ENCODE peak calls at places on chromosomes 3 and 15, in eight cellular contexts. One of them, this sample, is unnamed.

GRCh38 chr3:193800138-193801043 is 207.4 kb downstream of the OPA1 start:
- DNase-seq in K562: peak; percentile 50
- DNase-seq in HCT116: no peak
- DNase-seq in GM23248: no peak
- DNase-seq in fibroblast of lung: no peak
- DNase-seq in colonic mucosa: no peak
- DNase-seq in endothelial cell of umbilical vein: peak; percentile 34
- DNase-seq in PC-3: no peak
- DNase-seq in this sample: no peak

GRCh38 chr3:7203969-7204847 is 343.3 kb downstream of the GRM7 start:
- DNase-seq in HCT116: no peak
- DNase-seq in colonic mucosa: no peak
- DNase-seq in fibroblast of lung: no peak
- DNase-seq in PC-3: no peak
- DNase-seq in K562: no peak
- DNase-seq in GM23248: no peak
- DNase-seq in endothelial cell of umbilical vein: no peak
- DNase-seq in this sample: no peak

GRCh38 chr15:71011503-71012155 is 103.6 kb upstream of the THSD4 start:
- DNase-seq in K562: no peak
- DNase-seq in PC-3: peak; percentile 82
- DNase-seq in GM23248: peak; percentile 83
- DNase-seq in fibroblast of lung: peak; percentile 69
- DNase-seq in colonic mucosa: peak; percentile 23
- DNase-seq in HCT116: peak; percentile 28
- DNase-seq in endothelial cell of umbilical vein: peak; percentile 56
- DNase-seq in this sample: peak; percentile 73

GRCh38 chr3:140007081-140007480 is 72.1 kb downstream of the CLSTN2 start:
- DNase-seq in PC-3: no peak
- DNase-seq in K562: no peak
- DNase-seq in colonic mucosa: no peak
- DNase-seq in HCT116: no peak
- DNase-seq in endothelial cell of umbilical vein: no peak
- DNase-seq in fibroblast of lung: no peak
- DNase-seq in GM23248: no peak
- DNase-seq in this sample: no peak

GRCh38 chr3:33636125-33636855 is 81.8 kb downstream of the CLASP2 start:
- DNase-seq in HCT116: peak; percentile 44
- DNase-seq in colonic mucosa: no peak
- DNase-seq in PC-3: peak; percentile 76
- DNase-seq in K562: peak; percentile 42
- DNase-seq in fibroblast of lung: peak; percentile 70
- DNase-seq in GM23248: peak; percentile 79
- DNase-seq in endothelial cell of umbilical vein: peak; percentile 70
- DNase-seq in this sample: peak; percentile 82

GRCh38 chr3:39168156-39168780 is 14.9 kb upstream of the CSRNP1 start:
- DNase-seq in HCT116: no peak
- DNase-seq in K562: no peak
- DNase-seq in endothelial cell of umbilical vein: no peak
- DNase-seq in PC-3: no peak
- DNase-seq in GM23248: no peak
- DNase-seq in fibroblast of lung: no peak
- DNase-seq in colonic mucosa: no peak
- DNase-seq in this sample: no peak

GRCh38 chr15:78393137-78393536 is 44.9 kb upstream of the IREB2 start:
- DNase-seq in fibroblast of lung: no peak
- DNase-seq in GM23248: no peak
- DNase-seq in K562: no peak
- DNase-seq in colonic mucosa: no peak
- DNase-seq in endothelial cell of umbilical vein: no peak
- DNase-seq in PC-3: no peak
- DNase-seq in HCT116: no peak
- DNase-seq in this sample: no peak

GRCh38 chr3:117587416-117587815 is 877.8 kb downstream of the TUSC7 start:
- DNase-seq in GM23248: no peak
- DNase-seq in colonic mucosa: no peak
- DNase-seq in K562: no peak
- DNase-seq in HCT116: no peak
- DNase-seq in fibroblast of lung: no peak
- DNase-seq in PC-3: no peak
- DNase-seq in endothelial cell of umbilical vein: no peak
- DNase-seq in this sample: no peak

GRCh38 chr3:40456279-40456939 is 730 bp upstream of the RPL14 start:
- DNase-seq in colonic mucosa: no peak
- DNase-seq in GM23248: no peak
- DNase-seq in fibroblast of lung: no peak
- DNase-seq in HCT116: no peak
- DNase-seq in PC-3: no peak
- DNase-seq in K562: no peak
- DNase-seq in endothelial cell of umbilical vein: no peak
- DNase-seq in this sample: no peak

GRCh38 chr3:150299221-150299620 is 108.9 kb upstream of the TSC22D2 start:
- DNase-seq in fibroblast of lung: peak; percentile 90
- DNase-seq in endothelial cell of umbilical vein: peak; percentile 12
- DNase-seq in GM23248: no peak
- DNase-seq in PC-3: no peak
- DNase-seq in HCT116: no peak
- DNase-seq in K562: no peak
- DNase-seq in colonic mucosa: no peak
- DNase-seq in this sample: no peak

GRCh38 chr3:129315386-129315991 is 36.8 kb downstream of the HMCES start:
- DNase-seq in K562: no peak
- DNase-seq in PC-3: peak; percentile 9
- DNase-seq in endothelial cell of umbilical vein: peak; percentile 49
- DNase-seq in GM23248: peak; percentile 66
- DNase-seq in fibroblast of lung: peak; percentile 36
- DNase-seq in HCT116: no peak
- DNase-seq in colonic mucosa: peak; percentile 44
- DNase-seq in this sample: peak; percentile 58

GRCh38 chr3:162295323-162295983 is 798.8 kb downstream of the OTOL1 start:
- DNase-seq in endothelial cell of umbilical vein: no peak
- DNase-seq in PC-3: peak; percentile 97
- DNase-seq in fibroblast of lung: peak; percentile 98
- DNase-seq in GM23248: peak; percentile 92
- DNase-seq in colonic mucosa: no peak
- DNase-seq in K562: no peak
- DNase-seq in HCT116: peak; percentile 23
- DNase-seq in this sample: peak; percentile 72

GRCh38 chr3:71879089-71879488 is 94.1 kb upstream of the PROK2 start:
- DNase-seq in endothelial cell of umbilical vein: no peak
- DNase-seq in fibroblast of lung: no peak
- DNase-seq in PC-3: no peak
- DNase-seq in colonic mucosa: no peak
- DNase-seq in K562: no peak
- DNase-seq in GM23248: no peak
- DNase-seq in HCT116: no peak
- DNase-seq in this sample: no peak

GRCh38 chr15:25436707-25437106 is 2.1 kb downstream of the UBE3A start:
- DNase-seq in K562: no peak
- DNase-seq in fibroblast of lung: no peak
- DNase-seq in endothelial cell of umbilical vein: no peak
- DNase-seq in PC-3: peak; percentile 13
- DNase-seq in HCT116: no peak
- DNase-seq in colonic mucosa: no peak
- DNase-seq in GM23248: no peak
- DNase-seq in this sample: no peak

GRCh38 chr3:84683493-84683892 is 275.3 kb upstream of the CADM2 start:
- DNase-seq in K562: no peak
- DNase-seq in GM23248: no peak
- DNase-seq in HCT116: no peak
- DNase-seq in colonic mucosa: no peak
- DNase-seq in endothelial cell of umbilical vein: no peak
- DNase-seq in fibroblast of lung: no peak
- DNase-seq in PC-3: no peak
- DNase-seq in this sample: no peak

GRCh38 chr3:80993241-80993945 is 768.1 kb downstream of the GBE1 start:
- DNase-seq in endothelial cell of umbilical vein: no peak
- DNase-seq in HCT116: no peak
- DNase-seq in colonic mucosa: no peak
- DNase-seq in GM23248: no peak
- DNase-seq in fibroblast of lung: no peak
- DNase-seq in K562: no peak
- DNase-seq in PC-3: no peak
- DNase-seq in this sample: no peak

GRCh38 chr3:70854108-70854507 is 541.7 kb upstream of the MDFIC2 start:
- DNase-seq in K562: no peak
- DNase-seq in fibroblast of lung: no peak
- DNase-seq in PC-3: no peak
- DNase-seq in colonic mucosa: no peak
- DNase-seq in GM23248: no peak
- DNase-seq in HCT116: no peak
- DNase-seq in endothelial cell of umbilical vein: peak; percentile 66
- DNase-seq in this sample: no peak

GRCh38 chr15:52158084-52158765 is 33.0 kb downstream of the GNB5 start:
- DNase-seq in colonic mucosa: no peak
- DNase-seq in HCT116: no peak
- DNase-seq in endothelial cell of umbilical vein: no peak
- DNase-seq in PC-3: no peak
- DNase-seq in fibroblast of lung: no peak
- DNase-seq in K562: no peak
- DNase-seq in GM23248: no peak
- DNase-seq in this sample: no peak

GRCh38 chr15:85443593-85444328 is 63.4 kb downstream of the AKAP13 start:
- DNase-seq in K562: no peak
- DNase-seq in colonic mucosa: peak; percentile 31
- DNase-seq in GM23248: peak; percentile 10
- DNase-seq in PC-3: peak; percentile 88
- DNase-seq in endothelial cell of umbilical vein: peak; percentile 77
- DNase-seq in fibroblast of lung: peak; percentile 65
- DNase-seq in HCT116: peak; percentile 47
- DNase-seq in this sample: peak; percentile 39

GRCh38 chr15:31437686-31438085 is 111.1 kb downstream of the KLF13 start:
- DNase-seq in K562: no peak
- DNase-seq in fibroblast of lung: no peak
- DNase-seq in HCT116: no peak
- DNase-seq in colonic mucosa: no peak
- DNase-seq in endothelial cell of umbilical vein: no peak
- DNase-seq in PC-3: no peak
- DNase-seq in GM23248: no peak
- DNase-seq in this sample: no peak

GRCh38 chr3:197487911-197488391 is 67.8 kb downstream of the BDH1 start:
- DNase-seq in endothelial cell of umbilical vein: peak; percentile 98
- DNase-seq in GM23248: peak; percentile 96
- DNase-seq in colonic mucosa: no peak
- DNase-seq in fibroblast of lung: peak; percentile 99
- DNase-seq in K562: no peak
- DNase-seq in PC-3: peak; percentile 94
- DNase-seq in HCT116: no peak
- DNase-seq in this sample: peak; percentile 93

GRCh38 chr15:70556376-70556775 is 207.0 kb downstream of the UACA start:
- DNase-seq in K562: no peak
- DNase-seq in GM23248: no peak
- DNase-seq in endothelial cell of umbilical vein: no peak
- DNase-seq in PC-3: no peak
- DNase-seq in colonic mucosa: no peak
- DNase-seq in fibroblast of lung: no peak
- DNase-seq in HCT116: no peak
- DNase-seq in this sample: no peak

DNA sequence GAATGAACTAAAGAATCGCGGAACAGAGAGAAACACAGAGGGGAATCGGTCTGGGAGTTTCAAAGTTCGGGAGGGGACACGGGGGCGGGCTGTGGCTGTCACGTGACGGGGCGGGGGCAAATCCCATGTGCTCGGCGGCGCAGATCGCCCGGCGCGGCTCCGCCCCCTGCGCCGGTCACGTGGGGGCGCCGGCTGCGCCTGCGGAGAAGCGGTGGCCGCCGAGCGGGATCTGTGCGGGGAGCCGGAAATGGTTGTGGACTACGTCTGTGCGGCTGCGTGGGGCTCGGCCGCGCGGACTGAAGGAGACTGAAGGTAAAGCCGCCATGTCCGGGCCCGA is at the start of gene EIF4G1:
- DNase-seq in HCT116: peak; percentile 82
- DNase-seq in endothelial cell of umbilical vein: peak; percentile 94
- DNase-seq in fibroblast of lung: peak; percentile 92
- DNase-seq in GM23248: peak; percentile 98
- DNase-seq in colonic mucosa: peak; percentile 95
- DNase-seq in PC-3: peak; percentile 95
- DNase-seq in K562: peak; percentile 97
- DNase-seq in this sample: peak; percentile 97
- H3K9ac ChIP-seq in HCT116: peak within 1 kb of the TSS; percentile 99
- H3K9ac ChIP-seq in endothelial cell of umbilical vein: peak within 1 kb of the TSS; percentile 82
- H3K9ac ChIP-seq in fibroblast of lung: peak within 1 kb of the TSS; percentile 94
- H3K9ac ChIP-seq in GM23248: peak within 1 kb of the TSS; percentile 96
- H3K9ac ChIP-seq in colonic mucosa: peak within 1 kb of the TSS; percentile 96
- H3K9ac ChIP-seq in PC-3: peak within 1 kb of the TSS; percentile 100
- H3K9ac ChIP-seq in K562: peak within 1 kb of the TSS; percentile 100
- H3K9ac ChIP-seq in this sample: peak within 1 kb of the TSS; percentile 100

GRCh38 chr3:5053021-5053831 is 68.9 kb upstream of the ARL8B start:
- DNase-seq in GM23248: peak; percentile 89
- DNase-seq in PC-3: peak; percentile 46
- DNase-seq in endothelial cell of umbilical vein: no peak
- DNase-seq in fibroblast of lung: peak; percentile 95
- DNase-seq in HCT116: no peak
- DNase-seq in colonic mucosa: no peak
- DNase-seq in K562: no peak
- DNase-seq in this sample: peak; percentile 64
- H3K4me3 ChIP-seq in GM23248: peak overlapping the region; percentile 37
- H3K4me3 ChIP-seq in PC-3: no peak overlapping the region
- H3K4me3 ChIP-seq in endothelial cell of umbilical vein: no peak overlapping the region
- H3K4me3 ChIP-seq in fibroblast of lung: no peak overlapping the region
- H3K4me3 ChIP-seq in HCT116: no peak overlapping the region
- H3K4me3 ChIP-seq in colonic mucosa: no peak overlapping the region
- H3K4me3 ChIP-seq in K562: no peak overlapping the region
- H3K4me3 ChIP-seq in this sample: no peak overlapping the region

DNA sequence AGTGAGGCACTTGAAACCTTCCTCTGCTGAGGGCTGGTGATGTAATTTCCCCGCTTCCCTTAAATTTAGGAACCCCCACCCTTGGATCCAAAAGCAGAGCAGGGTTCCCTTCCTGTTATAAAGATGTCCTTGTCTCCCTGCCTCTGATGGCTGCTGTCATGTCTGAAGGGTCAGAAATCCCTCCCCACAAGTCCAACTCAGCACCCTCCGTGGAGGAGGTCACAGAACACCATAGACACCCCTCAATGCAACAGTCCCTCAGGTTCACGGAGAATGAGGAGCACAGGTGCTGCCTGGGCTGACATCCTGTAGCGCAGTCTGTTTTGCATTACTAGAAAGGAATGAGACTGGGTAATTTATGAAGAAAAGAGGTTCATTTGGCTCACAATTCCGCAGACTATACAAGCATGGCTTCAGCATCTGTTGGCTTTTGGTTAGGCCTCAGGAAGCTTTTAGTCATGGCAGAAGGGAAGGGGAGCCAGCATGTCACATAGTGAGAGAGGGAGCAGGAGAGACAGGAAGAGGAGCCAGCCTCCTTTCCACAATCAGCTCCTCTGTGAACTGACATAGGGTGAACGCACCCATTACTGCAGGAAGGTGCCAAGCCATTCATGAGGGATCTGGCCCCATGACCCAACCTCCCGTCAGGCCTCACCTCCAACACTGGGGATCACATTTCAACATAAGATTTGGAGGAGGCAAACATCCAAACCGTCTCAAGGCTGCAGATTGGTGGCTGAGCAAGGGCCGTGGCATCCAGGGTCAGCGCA is 106.1 kb downstream of the LRRK1 start:
- DNase-seq in fibroblast of lung: no peak
- DNase-seq in HCT116: no peak
- DNase-seq in colonic mucosa: peak; percentile 8
- DNase-seq in K562: no peak
- DNase-seq in GM23248: no peak
- DNase-seq in endothelial cell of umbilical vein: no peak
- DNase-seq in PC-3: no peak
- DNase-seq in this sample: no peak
- H3K9ac ChIP-seq in fibroblast of lung: no peak overlapping the region
- H3K9ac ChIP-seq in HCT116: no peak overlapping the region
- H3K9ac ChIP-seq in colonic mucosa: no peak overlapping the region
- H3K9ac ChIP-seq in K562: no peak overlapping the region
- H3K9ac ChIP-seq in GM23248: no peak overlapping the region
- H3K9ac ChIP-seq in endothelial cell of umbilical vein: no peak overlapping the region
- H3K9ac ChIP-seq in PC-3: no peak overlapping the region
- H3K9ac ChIP-seq in this sample: no peak overlapping the region

GRCh38 chr15:40308844-40309189 is 1.1 kb upstream of the PLCB2 start:
- DNase-seq in PC-3: no peak
- DNase-seq in colonic mucosa: no peak
- DNase-seq in endothelial cell of umbilical vein: no peak
- DNase-seq in HCT116: no peak
- DNase-seq in K562: peak; percentile 51
- DNase-seq in fibroblast of lung: no peak
- DNase-seq in GM23248: no peak
- DNase-seq in this sample: no peak
- H3K4me3 ChIP-seq in PC-3: no peak overlapping the region
- H3K4me3 ChIP-seq in colonic mucosa: no peak overlapping the region
- H3K4me3 ChIP-seq in endothelial cell of umbilical vein: no peak overlapping the region
- H3K4me3 ChIP-seq in HCT116: no peak overlapping the region
- H3K4me3 ChIP-seq in K562: no peak overlapping the region
- H3K4me3 ChIP-seq in fibroblast of lung: no peak overlapping the region
- H3K4me3 ChIP-seq in GM23248: no peak overlapping the region
- H3K4me3 ChIP-seq in this sample: no peak overlapping the region

This sample was measured in adipocyte.